ENCODE peak calls at places on chromosomes 1 and 21, in four cellular contexts. G is AG04450, O is WTC11, E is A549. L is an unnamed sample.

GRCh38 chr21:19999369-20000272 is 998.6 kb upstream of the NCAM2 start:
- DNase-seq in O (no peak), G (no peak), E (no peak), L (no peak)

GRCh38 chr1:197911857-197912696 is 5.1 kb upstream of the LHX9 start:
- DNase-seq in E (no peak), O (peak; percentile 54), G (no peak), L (no peak)

GRCh38 chr1:99496067-99496466 is 149.8 kb upstream of the PALMD start:
- DNase-seq in G (no peak), O (no peak), E (no peak), L (no peak)

GRCh38 chr1:229759037-229759435 is 133.0 kb downstream of the URB2 start:
- DNase-seq in G (no peak), O (no peak), E (no peak), L (no peak)

GRCh38 chr1:38507563-38507962 is 352.0 kb downstream of the RRAGC start:
- DNase-seq in G (no peak), O (no peak), E (no peak), L (no peak)

GRCh38 chr1:88646852-88647645 is 37.0 kb upstream of the PKN2 start:
- DNase-seq in G (no peak), O (no peak), E (peak; percentile 13), L (no peak)

GRCh38 chr1:2826316-2826715 is 24.8 kb upstream of the TTC34 start:
- DNase-seq in E (no peak), G (no peak), O (no peak), L (no peak)

GRCh38 chr1:43171312-43171875 is 696 bp downstream of the EBNA1BP2 start:
- DNase-seq in E (no peak), O (no peak), G (no peak), L (no peak)

GRCh38 chr1:169044296-169044695 is 62.2 kb upstream of the ATP1B1 start:
- DNase-seq in G (no peak), O (no peak), E (no peak), L (no peak)

GRCh38 chr1:211939876-211940468 is 95.4 kb downstream of the INTS7 start:
- DNase-seq in G (no peak), E (no peak), O (no peak), L (no peak)

GRCh38 chr1:213247038-213247437 is 196.0 kb downstream of the RPS6KC1 start:
- DNase-seq in E (no peak), G (no peak), O (no peak), L (no peak)

GRCh38 chr1:40140211-40140709 is 20.9 kb upstream of the RLF start:
- DNase-seq in O (no peak), E (peak; percentile 71), G (no peak), L (no peak)

GRCh38 chr1:77538956-77539509 is 143.4 kb downstream of the ZZZ3 start:
- DNase-seq in O (no peak), G (peak; percentile 83), E (peak; percentile 63), L (no peak)

GRCh38 chr1:5514519-5515183 is 477.6 kb downstream of the NPHP4 start:
- DNase-seq in G (no peak), E (peak; percentile 25), O (peak; percentile 78), L (peak; percentile 92)

GRCh38 chr1:158028956-158029355 is 35.5 kb downstream of the KIRREL1 start:
- DNase-seq in G (no peak), E (peak; percentile 24), O (no peak), L (no peak)

GRCh38 chr1:228344631-228345072 is 62.0 kb downstream of the TRIM11 start:
- DNase-seq in G (no peak), E (peak; percentile 23), O (no peak), L (peak; percentile 54)

GRCh38 chr1:47532831-47533175 is 95.0 kb downstream of the FOXD2 start:
- DNase-seq in E (no peak), G (no peak), O (no peak), L (no peak)

GRCh38 chr1:53350853-53351767 is 23.2 kb upstream of the LRP8 start:
- DNase-seq in E (no peak), O (no peak), G (no peak), L (no peak)

GRCh38 chr1:43858324-43858723 is 75.3 kb upstream of the ARTN start:
- DNase-seq in O (peak; percentile 49), E (no peak), G (peak; percentile 96), L (no peak)

GRCh38 chr1:185996211-185996610 is 262.0 kb downstream of the HMCN1 start:
- DNase-seq in O (no peak), E (no peak), G (no peak), L (peak; percentile 14)

DNA sequence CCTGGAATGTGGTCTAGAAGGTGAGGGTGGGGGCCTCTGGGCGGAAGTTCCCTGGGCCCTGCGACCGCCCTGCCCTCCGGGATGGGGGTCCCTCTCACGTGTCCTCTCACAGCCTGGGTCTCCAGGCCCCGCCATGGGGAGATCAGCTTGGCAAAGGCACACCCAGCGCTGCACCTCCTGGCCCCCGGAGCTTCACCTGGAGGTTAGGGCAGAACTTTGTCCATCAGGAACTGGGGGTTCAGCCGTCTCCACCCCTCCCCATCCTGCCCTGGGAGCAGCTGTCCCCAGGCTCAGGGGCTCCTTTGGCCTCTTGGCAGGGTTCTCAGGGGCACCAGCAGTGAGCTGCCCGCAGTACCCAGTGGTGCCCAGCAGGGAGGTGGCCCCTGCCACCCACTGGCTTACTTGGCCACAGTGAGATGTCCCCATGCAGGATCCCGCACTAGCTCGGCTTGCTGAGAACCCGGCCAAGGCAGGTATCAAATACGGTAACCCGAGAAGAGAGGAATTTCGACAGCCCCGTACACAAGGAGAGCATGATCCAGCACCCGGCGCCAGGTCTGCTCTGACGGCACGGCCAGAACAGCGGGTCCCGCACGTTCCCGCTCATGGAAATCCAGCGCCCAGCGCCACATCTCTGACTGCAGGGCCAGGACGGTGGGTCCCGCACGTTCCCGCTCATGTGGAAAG is 36.7 kb downstream of the RRP1 start:
- DNase-seq in G (no peak), O (peak; percentile 54), E (peak; percentile 13), L (no peak)
- TF ChIP-seq CTCF in G (no peak), O (no peak), E (no peak), L (no peak)

DNA sequence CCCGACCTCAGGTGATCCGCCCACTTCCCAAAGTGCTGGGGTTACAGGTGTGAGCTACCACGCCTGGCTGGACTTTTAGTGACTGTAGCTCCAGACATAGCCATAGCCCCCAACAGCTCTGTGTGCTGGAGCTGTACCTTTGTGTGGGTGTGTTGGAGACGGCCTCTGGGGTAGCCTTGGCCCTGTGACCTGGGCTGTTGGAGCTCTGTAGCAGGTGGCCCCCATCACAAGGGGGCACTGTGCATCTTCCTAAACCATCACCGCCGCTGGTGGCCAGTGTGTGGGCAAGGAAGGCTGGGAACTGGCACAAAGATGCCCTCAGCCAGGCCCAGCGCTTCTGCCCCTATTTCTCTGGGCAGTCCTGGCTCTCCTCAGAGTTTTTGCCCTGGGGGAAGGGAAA is 38.4 kb upstream of the FOXO6 start:
- DNase-seq in E (peak; percentile 55), O (peak; percentile 75), G (no peak), L (no peak)
- TF ChIP-seq CTCF in E (peak; percentile 38), O (peak; percentile 49), G (peak; percentile 43), L (no peak)

DNA sequence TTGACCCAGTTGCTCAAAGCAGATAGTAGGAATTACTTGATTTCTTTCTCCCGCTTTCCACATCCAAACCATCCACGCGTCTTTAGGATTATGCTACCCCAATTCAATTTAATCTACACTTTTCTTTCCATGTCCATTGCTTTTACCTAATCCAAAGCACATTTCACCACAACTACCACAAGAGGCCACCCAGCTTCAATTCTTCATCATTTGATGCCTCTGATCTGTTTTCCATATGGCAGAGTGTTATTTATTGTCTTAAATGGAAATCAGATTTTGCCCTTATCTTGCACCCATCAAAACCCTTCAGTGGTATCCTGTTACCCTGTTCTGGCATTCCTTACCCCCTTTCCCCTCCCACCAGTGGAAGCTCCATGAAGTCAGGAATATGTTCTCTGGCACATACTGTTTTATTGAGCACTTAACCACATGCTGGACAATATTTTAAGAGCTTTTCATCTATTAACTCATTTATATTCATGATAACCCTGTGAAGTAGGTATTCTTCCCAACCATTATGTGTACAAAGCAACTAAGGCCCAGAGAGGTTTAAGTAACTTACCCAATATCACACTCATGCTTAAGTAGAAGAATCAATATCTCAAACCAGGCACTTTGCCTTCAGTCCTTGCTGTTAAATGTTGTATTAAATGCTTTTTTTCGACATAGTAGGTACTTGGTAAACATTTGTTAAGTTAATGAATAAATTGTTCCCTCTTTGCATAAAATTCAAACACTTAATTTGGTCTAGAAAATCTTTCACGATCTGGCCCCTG is 34.6 kb downstream of the CLIC4 start:
- DNase-seq in G (no peak), E (no peak), O (no peak), L (no peak)
- TF ChIP-seq CTCF in G (no peak), E (no peak), O (no peak), L (no peak)

DNA sequence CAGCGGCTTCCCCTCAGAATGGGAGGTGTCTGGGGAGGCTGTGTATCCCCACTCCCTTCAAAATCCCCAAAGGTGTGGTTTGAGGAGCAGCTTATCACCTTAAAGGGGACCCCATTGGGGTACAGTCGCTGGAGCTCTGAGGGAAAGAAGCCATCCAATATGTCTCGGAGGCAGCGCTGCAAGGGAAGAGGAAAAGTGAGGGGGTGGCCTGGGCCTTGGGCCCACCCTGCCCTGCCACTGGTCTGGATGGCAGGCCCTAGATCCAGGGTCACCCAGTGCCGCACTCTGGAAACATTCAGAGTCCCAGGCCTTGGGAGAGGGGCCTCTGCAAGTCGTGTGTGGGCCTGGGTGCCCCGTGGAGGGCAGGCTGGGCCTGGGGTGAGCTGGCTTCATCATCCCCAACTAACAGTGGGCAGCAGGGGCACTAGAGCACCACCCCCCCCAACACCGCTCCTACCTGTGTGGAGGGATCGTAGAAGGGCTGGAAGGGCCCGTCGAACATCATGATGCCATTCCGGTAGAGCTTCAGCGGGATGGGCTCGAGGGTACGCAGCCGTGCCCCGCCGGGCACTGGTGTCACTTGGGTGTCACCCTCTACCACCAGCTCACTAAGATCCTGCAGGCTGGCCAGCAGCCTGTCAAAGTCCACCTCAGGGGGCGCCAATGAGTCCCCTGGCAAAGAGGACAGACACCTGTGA is 5.6 kb downstream of the SH3BGRL3 start:
- DNase-seq in G (no peak), E (peak; percentile 53), O (peak; percentile 89), L (no peak)
- TF ChIP-seq CTCF in G (peak; percentile 34), E (peak; percentile 36), O (peak; percentile 61), L (no peak)

DNA sequence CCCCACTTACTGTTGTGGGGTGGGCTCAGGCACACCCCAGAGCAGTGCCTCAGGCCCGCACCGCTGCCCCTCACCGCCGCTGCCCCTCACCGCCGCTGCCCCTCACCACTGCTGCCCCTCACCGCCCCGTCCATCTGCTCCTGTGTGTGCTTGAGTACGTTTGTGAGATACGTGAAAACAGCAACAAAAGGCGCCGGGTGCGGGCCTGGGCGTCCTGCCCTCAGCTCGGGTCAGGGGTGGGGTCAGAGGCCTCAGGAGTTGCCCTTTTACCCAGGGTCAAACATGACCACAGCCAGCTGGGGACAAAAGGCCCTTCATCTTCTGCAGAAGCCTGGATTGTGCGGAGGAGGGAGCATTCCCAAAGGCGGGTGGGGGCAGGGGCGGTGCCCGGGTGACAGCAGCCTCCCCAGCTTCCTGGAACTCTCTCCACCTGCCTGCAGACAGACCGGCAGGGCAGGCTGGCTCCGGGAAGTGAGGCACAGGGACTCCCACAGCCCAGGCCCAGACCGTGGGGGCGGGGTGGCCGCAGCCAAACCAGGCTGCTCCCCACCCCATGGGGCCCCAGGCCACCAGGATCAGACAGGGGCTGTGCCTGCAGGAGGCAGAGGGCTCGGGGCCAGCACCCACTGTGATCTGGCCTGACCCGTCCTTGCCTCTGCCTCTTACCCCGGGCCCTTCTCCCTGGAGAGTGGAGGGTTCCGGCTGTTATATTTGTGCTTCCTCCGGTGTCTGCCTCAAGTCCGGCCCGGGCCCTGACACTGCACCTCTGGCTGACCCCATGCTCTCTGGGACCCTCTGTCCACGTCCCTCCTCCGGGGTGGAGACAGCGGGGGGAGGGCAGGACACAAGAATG is 2.3 kb upstream of the VWA1 start:
- DNase-seq in O (peak; percentile 71), E (no peak), G (no peak), L (peak; percentile 70)
- TF ChIP-seq CTCF in O (no peak), E (no peak), G (no peak), L (no peak)

L was measured in lower leg skin.